ENCODE peak calls at places on chromosomes 1 and 21, in seven cellular contexts. I is prostate gland, O is IMR-90, P is endothelial cell of umbilical vein, A is transverse colon, Y is heart left ventricle, S is ovary. C is an unnamed sample. For H3K9me3, the result is how much of the 10 kb centered on the place peaks cover.

GRCh38 chr1:16233431-16233830 is 3.6 kb downstream of the CPLANE2 start:
- DNase-seq in I (no peak), O (no peak), P (no peak), A (no peak), Y (no peak), S (no peak), C (no peak)

GRCh38 chr1:218374972-218375371 is 29.8 kb downstream of the TGFB2 start:
- DNase-seq in I (no peak), O (peak), P (peak), A (no peak), Y (no peak), S (no peak), C (no peak)

GRCh38 chr1:172298146-172298545 is 122.3 kb upstream of the C1orf105 start:
- DNase-seq in I (no peak), O (no peak), P (no peak), A (no peak), Y (no peak), S (no peak), C (no peak)

GRCh38 chr1:219533280-219533679 is 79.6 kb downstream of the ZC3H11B start:
- DNase-seq in I (no peak), O (no peak), P (no peak), A (no peak), Y (no peak), S (no peak), C (no peak)

GRCh38 chr1:91730781-91731732 is 154.9 kb downstream of the TGFBR3 start:
- DNase-seq in I (peak), O (peak), P (no peak), A (peak), Y (peak), S (no peak), C (peak)

GRCh38 chr1:84122780-84123382 is 21.2 kb upstream of the PRKACB start:
- DNase-seq in I (peak), O (peak), P (peak), A (peak), Y (peak), S (no peak), C (peak)

GRCh38 chr21:45818276-45818903 is 163.2 kb upstream of the COL6A1 start:
- DNase-seq in I (no peak), O (peak), P (no peak), A (no peak), Y (no peak), S (no peak), C (no peak)

GRCh38 chr1:162133566-162133965 is 64.1 kb downstream of the NOS1AP start:
- DNase-seq in I (no peak), O (no peak), P (peak), A (no peak), Y (no peak), S (no peak), C (no peak)

GRCh38 chr1:12502300-12503109 is 115.5 kb downstream of the DHRS3 start:
- DNase-seq in I (no peak), O (no peak), P (no peak), A (no peak), Y (no peak), S (no peak), C (no peak)

GRCh38 chr1:5933676-5934057 is 58.6 kb downstream of the NPHP4 start:
- DNase-seq in I (no peak), O (peak), P (no peak), A (no peak), Y (no peak), S (no peak), C (no peak)

GRCh38 chr1:204074274-204075115 is 1.6 kb downstream of the SOX13 start:
- DNase-seq in I (no peak), O (peak), P (peak), A (peak), Y (peak), S (peak), C (peak)

GRCh38 chr1:113809651-113810602 is 2.3 kb downstream of the RSBN1 start:
- DNase-seq in I (no peak), O (peak), P (peak), A (peak), Y (no peak), S (no peak), C (no peak)

GRCh38 chr1:51433269-51433971 is 85.6 kb downstream of the EPS15 start:
- DNase-seq in I (peak), O (no peak), P (peak), A (no peak), Y (no peak), S (no peak), C (no peak)

GRCh38 chr1:192445849-192446489 is 129.2 kb downstream of the RGS21 start:
- DNase-seq in I (peak), O (peak), P (peak), A (peak), Y (peak), S (peak), C (no peak)

GRCh38 chr1:116989851-116990250 is 11.7 kb upstream of the CD101 start:
- DNase-seq in I (no peak), O (no peak), P (no peak), A (no peak), Y (no peak), S (no peak), C (no peak)

GRCh38 chr21:42356036-42356435 is 5.2 kb upstream of the TFF2 start:
- DNase-seq in I (no peak), O (no peak), P (no peak), A (no peak), Y (no peak), S (no peak), C (no peak)

GRCh38 chr1:173478099-173478555 is 992 bp downstream of the PRDX6 start:
- DNase-seq in I (peak), O (peak), P (peak), A (peak), Y (peak), S (peak), C (peak)

GRCh38 chr1:201503397-201504176 is 3.3 kb downstream of the CSRP1 start:
- DNase-seq in I (peak), O (peak), P (peak), A (peak), Y (peak), S (peak), C (peak)

GRCh38 chr1:11157867-11158266 is 31.3 kb upstream of the ANGPTL7 start:
- DNase-seq in I (no peak), O (peak), P (no peak), A (no peak), Y (peak), S (peak), C (peak)

GRCh38 chr1:181097242-181097641 is 8.7 kb downstream of the IER5 start:
- DNase-seq in I (no peak), O (peak), P (no peak), A (no peak), Y (no peak), S (no peak), C (no peak)

GRCh38 chr1:214503553-214503952 is 47.8 kb downstream of the PTPN14 start:
- DNase-seq in I (no peak), O (peak), P (no peak), A (no peak), Y (no peak), S (no peak), C (no peak)

DNA sequence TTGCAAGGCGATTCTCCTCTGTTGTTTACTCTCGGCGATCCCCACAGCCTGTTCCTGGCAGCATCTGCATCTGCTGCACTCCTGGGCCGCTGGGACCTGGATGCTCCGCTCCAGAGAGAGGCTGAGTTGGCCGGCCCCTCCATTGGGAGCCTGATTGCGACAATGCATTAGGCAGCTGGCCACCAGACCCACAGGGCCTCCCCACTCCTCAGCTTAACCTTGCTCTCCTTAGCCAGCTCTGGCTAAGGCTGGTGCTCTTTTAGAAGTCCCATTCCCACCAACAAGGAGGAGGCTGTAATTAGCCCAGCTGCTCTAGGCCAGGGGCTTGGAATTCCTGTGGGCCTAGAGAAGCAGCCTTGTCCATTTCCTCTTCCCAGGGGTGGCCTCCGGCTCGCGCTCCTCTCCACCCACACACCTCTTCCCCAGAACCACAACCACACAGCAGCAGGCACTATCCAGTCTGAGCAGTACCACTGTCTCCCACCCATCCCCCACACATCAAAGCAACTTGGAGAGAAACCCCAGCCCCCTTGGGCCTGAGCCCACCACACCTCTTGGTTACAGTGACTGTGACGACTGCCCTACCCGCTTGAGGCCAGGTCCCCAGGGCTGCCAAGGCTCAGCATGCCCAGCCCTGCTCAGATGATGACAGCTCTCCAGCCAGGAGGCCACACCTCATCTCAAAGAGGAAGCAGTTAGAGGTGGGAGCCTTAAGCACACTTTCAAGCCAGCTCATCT is 193.8 kb upstream of the EDN2 start:
- DNase-seq in I (no peak), O (peak), P (no peak), A (no peak), Y (peak), S (no peak), C (no peak)
- H3K27ac ChIP-seq in I (no peak), O (peak), P (no peak), A (peak), Y (peak), S (no peak), C (no peak)

GRCh38 chr1:151009674-151010345 is 1.6 kb downstream of the PRUNE1 start:
- DNase-seq in I (no peak), O (no peak), P (no peak), A (no peak), Y (no peak), S (no peak), C (no peak)

GRCh38 chr1:151010346-151010726 is 2.1 kb downstream of the PRUNE1 start:
- DNase-seq in I (no peak), O (no peak), P (no peak), A (no peak), Y (no peak), S (no peak), C (no peak)

GRCh38 chr1:151011154-151011850 is 3.1 kb downstream of the PRUNE1 start:
- DNase-seq in I (no peak), O (no peak), P (no peak), A (no peak), Y (no peak), S (no peak), C (no peak)

GRCh38 chr1:151013518-151013917 is 5.3 kb downstream of the PRUNE1 start:
- DNase-seq in I (no peak), O (peak), P (peak), A (no peak), Y (peak), S (no peak), C (no peak)

DNA sequence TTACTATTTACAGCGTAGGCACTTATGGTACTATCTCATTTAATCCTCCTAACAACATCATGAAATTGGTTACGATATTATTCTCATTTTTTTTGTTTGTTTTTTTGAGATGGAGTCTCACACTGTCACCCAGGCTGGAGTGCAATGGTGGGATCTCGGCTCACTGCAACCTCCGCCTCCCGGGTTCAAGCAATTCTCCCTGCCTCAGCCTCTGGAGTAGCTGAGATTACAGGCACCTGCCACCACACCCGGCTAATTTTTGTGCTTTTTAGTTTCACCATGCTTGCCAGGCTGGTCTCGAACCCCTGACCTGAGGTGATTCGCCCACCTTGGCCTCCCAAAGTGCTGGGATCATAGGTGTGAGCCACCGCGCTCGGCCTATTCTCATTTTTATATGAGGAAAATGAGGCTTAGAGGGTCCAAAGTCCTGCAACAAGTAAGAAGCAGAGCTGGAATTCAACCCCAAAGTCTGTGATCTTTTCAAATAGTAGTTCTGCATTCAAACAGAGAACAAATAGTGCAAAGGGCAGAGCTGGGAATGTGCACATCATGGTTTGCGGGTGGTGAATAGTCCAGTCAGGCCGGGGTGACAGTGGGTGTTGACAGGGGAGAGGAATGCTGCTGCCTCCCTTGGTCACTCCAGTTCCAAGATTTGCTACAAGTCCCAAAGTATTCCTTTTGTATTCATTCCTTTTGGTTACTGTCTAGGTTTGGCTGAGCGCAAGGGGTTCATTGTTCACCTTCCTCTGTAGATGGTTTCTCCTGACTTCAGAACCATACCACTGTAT is 4.6 kb downstream of the PRUNE1 start:
- DNase-seq in I (no peak), O (no peak), P (no peak), A (peak), Y (no peak), S (no peak), C (peak)
- TF ChIP-seq POLR2A in I (no peak), O (no peak), P (no peak), A (no peak), Y (no peak), S (no peak), C (no peak)

GRCh38 chr1:94194079-94194478 is 43.3 kb downstream of the ARHGAP29 start:
- DNase-seq in I (no peak), O (no peak), P (no peak), A (no peak), Y (no peak), S (no peak), C (no peak)
- H3K9me3 ChIP-seq in I (under half), O (under half), P (under half), A (under half), Y (under half), S (under half), C (under half)

DNA sequence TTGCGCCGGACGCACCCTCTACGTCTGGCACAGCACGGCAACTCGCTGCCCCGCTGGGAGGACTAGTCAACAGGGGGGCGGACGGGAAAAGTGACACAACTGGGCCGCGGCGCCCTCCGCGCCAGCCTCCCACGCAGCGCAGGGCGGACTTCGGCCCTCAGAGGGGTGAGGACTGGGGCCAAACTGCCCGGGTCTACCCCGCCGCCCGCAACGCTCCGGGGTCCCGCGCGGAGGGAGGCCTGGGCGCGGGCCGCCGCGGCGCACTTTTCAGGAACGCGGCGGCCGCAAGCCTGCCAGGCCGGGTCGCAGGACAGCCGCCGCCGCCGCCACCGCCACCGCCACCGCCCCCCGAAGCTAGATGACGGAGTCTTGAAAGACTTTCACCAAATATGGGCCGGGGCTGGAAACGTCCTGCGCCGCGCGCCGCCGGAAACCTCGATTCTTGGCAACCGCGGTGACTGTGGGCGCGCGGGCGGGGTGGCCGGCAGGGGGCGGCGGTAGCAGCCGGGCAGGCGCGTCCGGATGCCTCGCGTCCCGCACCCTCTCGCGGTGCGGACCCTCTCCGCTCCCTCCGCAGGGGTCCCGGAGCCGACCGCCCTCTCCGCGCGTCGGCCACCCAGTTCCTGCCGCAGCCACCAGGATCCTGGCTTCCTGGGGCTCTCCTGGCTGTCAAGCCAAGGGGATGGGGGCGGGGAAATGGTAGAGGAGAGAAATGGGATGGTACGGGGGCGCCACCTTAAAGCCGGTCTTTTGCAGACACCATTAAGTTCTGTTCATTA is 3.7 kb upstream of the CCN1 start:
- DNase-seq in I (peak), O (peak), P (peak), A (peak), Y (peak), S (peak), C (peak)
- H3K27ac ChIP-seq in I (peak), O (peak), P (peak), A (peak), Y (peak), S (peak), C (peak)

GRCh38 chr1:183470961-183471747 is 1.1 kb upstream of the SMG7 start:
- DNase-seq in I (peak), O (peak), P (peak), A (peak), Y (peak), S (peak), C (peak)
- TF ChIP-seq POLR2A in I (no peak), O (peak), P (no peak), A (peak), Y (no peak), S (peak), C (peak)

GRCh38 chr1:30040081-30041019 is 683.0 kb downstream of the MATN1 start:
- DNase-seq in I (no peak), O (no peak), P (no peak), A (no peak), Y (no peak), S (no peak), C (no peak)
- H3K9me3 ChIP-seq in I (under half), O (under half), P (under half), A (under half), Y (under half), S (under half), C (under half)

DNA sequence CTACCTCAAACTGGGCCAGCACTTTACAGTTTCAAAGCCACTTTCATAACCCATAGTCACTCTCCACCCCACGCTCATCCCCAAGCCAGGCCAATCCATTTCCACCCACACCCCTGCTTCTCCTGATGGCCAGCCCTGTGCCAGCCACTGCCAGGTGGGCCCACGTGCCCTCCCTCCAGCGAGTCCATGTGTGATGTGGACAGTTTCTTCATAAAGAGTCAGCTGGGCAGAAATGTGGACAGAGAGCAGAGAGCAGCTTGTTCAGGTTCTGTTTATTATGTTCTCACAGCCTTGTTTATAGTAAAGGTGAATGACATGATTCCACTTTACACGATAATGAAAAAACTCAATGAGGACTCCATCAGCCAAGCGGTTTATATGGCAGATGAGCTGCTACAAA is 37.4 kb upstream of the RGS16 start:
- DNase-seq in I (peak), O (no peak), P (no peak), A (no peak), Y (no peak), S (no peak), C (peak)
- H3K27ac ChIP-seq in I (no peak), O (no peak), P (no peak), A (no peak), Y (no peak), S (no peak), C (no peak)

DNA sequence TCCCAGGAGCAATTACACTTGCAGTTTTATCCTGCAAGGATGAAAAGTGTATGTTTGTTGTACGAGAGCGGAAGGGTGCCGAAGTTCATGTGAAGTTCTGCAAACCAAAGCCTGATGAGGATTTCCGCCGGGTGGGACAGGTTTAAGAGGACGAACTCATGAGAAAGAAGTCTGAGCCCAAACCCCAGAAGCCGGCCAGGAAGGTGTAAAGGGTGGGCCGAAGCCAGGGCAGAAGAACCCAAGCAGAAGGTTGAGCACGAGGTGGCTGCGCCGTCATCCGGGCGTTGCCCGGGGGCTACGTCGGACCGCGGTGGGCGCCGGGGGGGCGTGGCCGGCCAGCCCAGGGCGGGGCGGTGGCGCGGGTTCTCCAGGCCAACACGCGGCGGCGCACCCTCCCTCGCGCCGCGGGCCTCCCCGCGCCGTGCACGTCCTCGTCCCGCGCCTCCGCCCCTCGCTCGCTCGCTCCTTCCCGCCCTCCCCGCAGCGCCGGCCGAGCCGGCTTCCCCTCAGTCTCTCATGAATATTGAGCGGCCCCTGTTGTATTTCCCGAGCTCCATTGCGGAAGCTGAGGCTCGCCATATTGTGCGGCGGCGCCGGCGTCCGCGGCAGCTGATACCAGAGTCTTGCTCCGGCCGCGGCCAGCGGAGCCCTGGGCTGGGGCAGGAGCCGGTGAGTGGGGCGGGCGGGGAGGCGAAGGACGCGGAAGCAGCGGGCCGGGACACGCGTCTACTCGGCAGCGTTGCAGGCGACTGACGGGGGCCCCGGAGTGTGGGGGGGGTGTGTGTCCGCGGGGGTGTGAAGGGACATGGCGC is at the start of gene RNF2:
- DNase-seq in I (peak), O (peak), P (peak), A (peak), Y (peak), S (peak), C (peak)
- TF ChIP-seq POLR2A in I (no peak), O (no peak), P (peak), A (peak), Y (no peak), S (no peak), C (peak)

DNA sequence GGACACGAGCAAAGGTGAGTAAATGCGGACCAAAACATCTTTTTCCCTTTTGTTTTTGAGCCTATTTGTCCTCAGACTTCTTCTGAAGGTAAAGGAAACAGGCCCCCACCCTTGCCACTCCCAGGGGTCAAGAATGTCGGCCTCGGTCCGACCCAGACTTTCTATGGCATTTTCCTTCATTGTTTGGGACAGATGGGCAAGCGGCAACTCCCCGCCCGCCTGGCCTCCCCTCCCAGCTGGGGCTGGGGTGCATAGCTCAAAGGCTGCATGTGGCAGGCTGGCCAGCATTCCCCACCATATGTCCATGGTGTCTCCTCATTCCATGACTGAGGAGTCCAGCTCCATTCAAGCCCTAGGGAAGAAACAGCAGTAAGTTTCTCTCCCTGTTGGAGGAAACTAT is 29.3 kb upstream of the TSPEAR start:
- DNase-seq in I (no peak), O (no peak), P (no peak), A (no peak), Y (no peak), S (no peak), C (no peak)
- H3K9me3 ChIP-seq in I (under half), O (under half), P (under half), A (under half), Y (under half), S (under half), C (under half)

GRCh38 chr1:26283226-26283853 is 3.5 kb downstream of the SH3BGRL3 start:
- DNase-seq in I (no peak), O (no peak), P (no peak), A (no peak), Y (no peak), S (no peak), C (no peak)
- H3K27ac ChIP-seq in I (no peak), O (peak), P (no peak), A (peak), Y (no peak), S (no peak), C (no peak)